ENCODE peak calls at places on chromosomes 11 and 22, in four cellular contexts. J is H1, C is IMR-90, T is H9. K is an unnamed sample.
A peak's percentile ranks its signal among the peaks of the same experiment; 100 is the strongest.

GRCh38 chr22:23211622-23212021 is 31.3 kb downstream of the BCR start:
- DNase-seq in J (no peak), C (no peak), T (no peak), K (no peak)

GRCh38 chr11:62138630-62139425 is 15.0 kb downstream of the INCENP start:
- DNase-seq in T (peak; percentile 22), C (no peak), J (no peak), K (no peak)

GRCh38 chr11:30914143-30914762 is 328.1 kb upstream of the MPPED2 start:
- DNase-seq in J (peak; percentile 69), C (peak; percentile 48), T (peak; percentile 82), K (peak; percentile 56)

GRCh38 chr11:18203723-18204122 is 31.1 kb downstream of the MRGPRX4 start:
- DNase-seq in T (peak; percentile 80), C (peak; percentile 14), J (peak; percentile 58), K (peak; percentile 40)

GRCh38 chr22:39327995-39328754 is 8.8 kb upstream of the RPL3 start:
- DNase-seq in T (no peak), C (no peak), J (no peak), K (no peak)

GRCh38 chr11:65588199-65589054 is 7.2 kb downstream of the KCNK7 start:
- DNase-seq in J (no peak), C (peak; percentile 32), T (peak; percentile 84), K (no peak)

GRCh38 chr22:44710474-44711235 is 8.7 kb downstream of the PRR5 start:
- DNase-seq in T (no peak), C (no peak), J (no peak), K (no peak)

GRCh38 chr11:73204711-73205121 is 13.4 kb upstream of the P2RY2 start:
- DNase-seq in C (no peak), T (peak; percentile 21), J (no peak), K (no peak)

GRCh38 chr11:66012371-66012945 is 650 bp downstream of the CST6 start:
- DNase-seq in C (no peak), T (no peak), J (no peak), K (no peak)

GRCh38 chr22:39242389-39242808 is 2.4 kb downstream of the PDGFB start:
- DNase-seq in T (no peak), J (peak; percentile 84), C (no peak), K (no peak)

GRCh38 chr11:45538939-45539338 is 126.5 kb downstream of the CHST1 start:
- DNase-seq in C (no peak), T (no peak), J (no peak), K (no peak)

DNA sequence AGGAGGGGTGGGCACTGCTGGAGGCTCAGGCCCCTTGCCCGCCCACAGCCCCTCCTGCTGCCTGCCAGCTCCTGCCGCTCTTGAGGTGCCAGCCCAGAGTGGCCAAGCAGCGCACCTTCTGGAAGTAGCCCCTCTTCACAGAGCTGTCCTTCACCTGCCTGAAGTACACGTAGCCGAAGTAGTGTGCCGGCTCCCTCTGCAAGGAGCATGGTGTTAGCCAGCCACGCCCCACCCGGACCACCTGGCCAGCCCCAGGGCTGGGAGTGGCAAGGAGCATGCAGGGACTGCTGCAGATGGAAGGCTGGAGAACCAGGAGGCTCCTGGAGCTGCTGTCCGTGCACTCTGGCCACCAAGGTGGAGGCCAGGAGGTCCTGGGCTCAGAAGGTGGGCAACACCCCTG is 9.6 kb downstream of the DENND6B start:
- DNase-seq in J (no peak), T (no peak), C (no peak), K (no peak)
- H2BK15ac ChIP-seq in J (no peak overlapping the region), T (no peak overlapping the region), C (no peak overlapping the region), K (peak overlapping the region; percentile 89)

GRCh38 chr22:41308054-41308453 is 6.7 kb downstream of the ZC3H7B start:
- DNase-seq in C (peak; percentile 68), J (no peak), T (no peak), K (no peak)
- H2BK15ac ChIP-seq in C (peak overlapping the region; percentile 10), J (no peak overlapping the region), T (no peak overlapping the region), K (no peak overlapping the region)

GRCh38 chr22:31136155-31136554 is 4.2 kb downstream of the PLA2G3 start:
- DNase-seq in J (no peak), T (no peak), C (no peak), K (no peak)

GRCh38 chr22:31135706-31136105 is 4.6 kb downstream of the PLA2G3 start:
- DNase-seq in C (no peak), J (no peak), T (no peak), K (no peak)

GRCh38 chr22:31138126-31138525 is 2.2 kb downstream of the PLA2G3 start:
- DNase-seq in T (peak; percentile 19), J (no peak), C (no peak), K (no peak)

GRCh38 chr22:31137721-31138120 is 2.6 kb downstream of the PLA2G3 start:
- DNase-seq in J (no peak), T (no peak), C (no peak), K (no peak)

DNA sequence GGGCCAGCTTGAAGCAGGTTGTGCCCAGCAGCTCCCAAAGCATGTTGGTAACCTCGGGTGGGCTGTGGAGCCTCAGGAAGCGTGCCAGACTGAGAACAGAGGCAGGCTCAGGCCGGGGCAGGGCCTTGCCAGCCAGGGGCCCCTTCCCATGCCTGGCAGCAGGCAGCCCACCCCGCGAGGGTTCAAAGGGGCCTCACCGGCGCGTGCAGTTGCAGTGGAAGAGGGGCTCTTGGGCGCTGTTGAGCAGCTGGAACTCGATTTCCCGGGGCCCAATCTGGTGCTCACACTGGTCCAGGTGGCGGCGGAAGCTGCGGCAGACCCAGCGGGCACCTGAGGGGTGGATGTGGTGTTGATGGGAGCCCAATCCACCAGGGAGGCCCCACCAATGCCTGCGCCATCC is 3.6 kb downstream of the PLA2G3 start:
- DNase-seq in J (no peak), C (no peak), T (no peak), K (no peak)
- H2BK15ac ChIP-seq in J (no peak overlapping the region), C (no peak overlapping the region), T (no peak overlapping the region), K (no peak overlapping the region)

DNA sequence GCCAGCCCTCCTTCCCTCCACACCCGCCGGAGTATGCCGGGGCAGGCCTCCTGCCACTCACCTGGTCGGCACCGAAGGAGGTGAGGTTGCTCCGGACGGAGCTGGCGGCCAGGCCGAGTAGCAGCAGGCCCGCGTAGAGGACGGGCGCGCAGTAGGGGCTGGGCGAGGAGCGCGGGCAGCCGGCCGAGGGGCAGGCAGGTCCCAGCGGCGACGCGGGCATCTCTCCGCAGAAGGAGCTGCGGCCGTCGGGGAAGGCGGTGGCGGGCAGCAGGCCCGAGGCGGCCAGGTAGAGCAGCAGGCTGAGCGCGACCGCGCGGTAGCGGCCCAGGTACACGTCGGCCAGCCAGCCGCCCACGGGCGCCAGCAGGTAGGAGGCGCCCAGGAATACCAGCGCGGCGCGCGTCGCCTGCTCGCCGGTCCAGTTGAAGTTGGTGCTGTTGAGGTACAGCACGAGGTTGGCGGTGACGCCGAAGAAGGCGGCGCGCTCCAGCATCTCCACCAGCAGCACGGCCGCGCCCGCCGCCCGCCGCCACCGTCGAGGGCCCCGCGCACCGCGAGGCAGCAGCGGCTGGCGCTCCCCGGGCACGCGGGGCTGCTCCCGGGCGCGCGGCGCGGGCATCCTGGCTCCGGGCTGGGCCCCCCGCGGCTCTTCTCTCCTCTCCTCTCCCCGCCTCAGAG is 904 bp downstream of the SLC15A3 start:
- DNase-seq in T (peak; percentile 59), C (no peak), J (peak; percentile 71), K (no peak)
- H2BK15ac ChIP-seq in T (no peak overlapping the region), C (peak overlapping the region; percentile 42), J (no peak overlapping the region), K (peak overlapping the region; percentile 82)

DNA sequence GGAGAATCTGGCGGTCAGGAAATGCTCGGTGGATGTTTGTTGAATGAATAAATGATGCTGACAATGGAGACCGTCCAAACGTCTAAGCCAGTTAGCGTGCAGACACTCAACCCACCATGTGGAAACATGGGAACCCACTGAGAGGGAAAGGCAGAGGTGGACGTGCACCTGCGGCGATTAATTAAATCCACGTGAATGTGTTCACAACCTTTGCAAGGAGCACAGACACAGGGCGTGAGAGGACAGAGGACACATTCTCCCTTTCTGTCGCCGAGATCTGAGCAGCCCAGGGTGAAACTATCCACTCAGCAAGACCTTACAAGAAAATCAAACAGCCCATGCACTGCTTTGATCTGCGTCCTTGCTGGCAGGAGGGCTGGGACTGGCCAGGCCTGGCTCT is 58.3 kb upstream of the LINC01488 start:
- DNase-seq in C (no peak), J (no peak), T (no peak), K (no peak)
- H2BK15ac ChIP-seq in C (peak overlapping the region; percentile 86), J (peak overlapping the region; percentile 74), T (no peak overlapping the region), K (no peak overlapping the region)

GRCh38 chr11:96339704-96340554 is 3.1 kb downstream of the MAML2 start:
- DNase-seq in J (no peak), T (no peak), C (peak; percentile 59), K (no peak)

GRCh38 chr11:96341237-96342130 is 1.5 kb downstream of the MAML2 start:
- DNase-seq in C (peak; percentile 56), T (peak; percentile 61), J (peak; percentile 61), K (peak; percentile 26)

GRCh38 chr11:96340555-96340885 is 2.5 kb downstream of the MAML2 start:
- DNase-seq in C (peak; percentile 56), J (no peak), T (no peak), K (no peak)

GRCh38 chr11:96337541-96338530 is 5.2 kb downstream of the MAML2 start:
- DNase-seq in T (no peak), J (no peak), C (peak; percentile 60), K (no peak)

GRCh38 chr11:96338910-96339703 is 3.9 kb downstream of the MAML2 start:
- DNase-seq in C (peak; percentile 84), J (no peak), T (peak; percentile 36), K (no peak)
- H2BK15ac ChIP-seq in C (peak overlapping the region; percentile 72), J (no peak overlapping the region), T (no peak overlapping the region), K (no peak overlapping the region)

GRCh38 chr11:42200311-42200710 is 740.9 kb upstream of the LRRC4C start:
- DNase-seq in J (no peak), T (no peak), C (no peak), K (no peak)
- H2BK15ac ChIP-seq in J (no peak overlapping the region), T (no peak overlapping the region), C (no peak overlapping the region), K (no peak overlapping the region)

DNA sequence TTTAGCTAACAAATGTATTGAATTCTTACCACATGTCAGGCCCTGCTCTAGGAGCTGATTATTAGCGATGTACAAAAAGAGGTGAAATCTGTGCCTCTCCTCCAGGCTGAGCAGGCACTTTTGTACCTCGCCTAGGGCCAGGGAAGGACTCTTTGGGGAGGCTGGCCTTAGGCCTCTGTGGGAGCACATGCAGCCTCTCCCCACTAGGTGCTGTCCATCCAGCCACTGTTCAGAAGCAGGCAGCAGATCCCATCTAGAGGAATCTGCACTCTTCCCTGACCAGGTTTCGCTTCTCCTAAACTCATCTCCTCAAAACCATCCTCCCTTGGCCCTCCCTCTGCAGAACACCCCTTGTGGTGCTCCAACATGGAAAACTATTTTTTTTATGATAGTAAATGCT is 51.9 kb upstream of the WT1 start:
- DNase-seq in J (no peak), T (peak; percentile 57), C (no peak), K (no peak)
- H2BK15ac ChIP-seq in J (no peak overlapping the region), T (no peak overlapping the region), C (no peak overlapping the region), K (no peak overlapping the region)

K was measured in neuronal stem cell.